ENCODE peak calls at places on chromosomes 3 and 15, in seven cellular contexts. One of them, this sample, is unnamed.
A peak's percentile ranks its signal among the peaks of the same experiment; 100 is the strongest.

GRCh38 chr15:83108266-83109219 is 1.1 kb downstream of the TM6SF1 start:
- DNase-seq in dorsolateral prefrontal cortex: no peak
- DNase-seq in progenitor cell of endocrine pancreas: no peak
- DNase-seq in lung: peak; percentile 68
- DNase-seq in A673: peak; percentile 58
- DNase-seq in fibroblast of the aortic adventitia: peak; percentile 23
- DNase-seq in astrocyte of the spinal cord: peak; percentile 48
- DNase-seq in this sample: peak; percentile 26

GRCh38 chr3:133506215-133506901 is 67.1 kb upstream of the CDV3 start:
- DNase-seq in A673: no peak
- DNase-seq in lung: no peak
- DNase-seq in astrocyte of the spinal cord: no peak
- DNase-seq in fibroblast of the aortic adventitia: no peak
- DNase-seq in dorsolateral prefrontal cortex: no peak
- DNase-seq in progenitor cell of endocrine pancreas: no peak
- DNase-seq in this sample: no peak

GRCh38 chr3:185740133-185740532 is 84.7 kb downstream of the IGF2BP2 start:
- DNase-seq in dorsolateral prefrontal cortex: no peak
- DNase-seq in astrocyte of the spinal cord: no peak
- DNase-seq in fibroblast of the aortic adventitia: no peak
- DNase-seq in lung: no peak
- DNase-seq in A673: no peak
- DNase-seq in progenitor cell of endocrine pancreas: no peak
- DNase-seq in this sample: no peak

GRCh38 chr15:33963831-33964664 is 4.2 kb upstream of the CHRM5 start:
- DNase-seq in lung: no peak
- DNase-seq in fibroblast of the aortic adventitia: peak; percentile 71
- DNase-seq in A673: peak; percentile 38
- DNase-seq in progenitor cell of endocrine pancreas: no peak
- DNase-seq in dorsolateral prefrontal cortex: no peak
- DNase-seq in astrocyte of the spinal cord: peak; percentile 26
- DNase-seq in this sample: no peak

GRCh38 chr3:112043621-112044201 is 9.2 kb downstream of the TMPRSS7 start:
- DNase-seq in lung: peak; percentile 49
- DNase-seq in astrocyte of the spinal cord: peak; percentile 79
- DNase-seq in A673: peak; percentile 84
- DNase-seq in progenitor cell of endocrine pancreas: no peak
- DNase-seq in fibroblast of the aortic adventitia: peak; percentile 82
- DNase-seq in dorsolateral prefrontal cortex: peak; percentile 39
- DNase-seq in this sample: no peak

GRCh38 chr15:99097441-99098410 is 7.2 kb upstream of the SYNM start:
- DNase-seq in lung: no peak
- DNase-seq in dorsolateral prefrontal cortex: no peak
- DNase-seq in fibroblast of the aortic adventitia: no peak
- DNase-seq in astrocyte of the spinal cord: no peak
- DNase-seq in A673: no peak
- DNase-seq in progenitor cell of endocrine pancreas: no peak
- DNase-seq in this sample: no peak

GRCh38 chr3:29335438-29335837 is 54.6 kb downstream of the RBMS3 start:
- DNase-seq in A673: peak; percentile 99
- DNase-seq in progenitor cell of endocrine pancreas: no peak
- DNase-seq in lung: peak; percentile 90
- DNase-seq in astrocyte of the spinal cord: peak; percentile 98
- DNase-seq in fibroblast of the aortic adventitia: peak; percentile 99
- DNase-seq in dorsolateral prefrontal cortex: no peak
- DNase-seq in this sample: no peak

GRCh38 chr3:60364475-60364874 is 886.8 kb downstream of the FHIT start:
- DNase-seq in A673: no peak
- DNase-seq in dorsolateral prefrontal cortex: no peak
- DNase-seq in fibroblast of the aortic adventitia: no peak
- DNase-seq in progenitor cell of endocrine pancreas: no peak
- DNase-seq in lung: no peak
- DNase-seq in astrocyte of the spinal cord: no peak
- DNase-seq in this sample: no peak

GRCh38 chr3:27146786-27147185 is 222.4 kb downstream of the NEK10 start:
- DNase-seq in astrocyte of the spinal cord: no peak
- DNase-seq in A673: no peak
- DNase-seq in progenitor cell of endocrine pancreas: no peak
- DNase-seq in fibroblast of the aortic adventitia: no peak
- DNase-seq in dorsolateral prefrontal cortex: no peak
- DNase-seq in lung: no peak
- DNase-seq in this sample: no peak

GRCh38 chr3:115363071-115363470 is 216.0 kb upstream of the ZBTB20 start:
- DNase-seq in A673: no peak
- DNase-seq in astrocyte of the spinal cord: no peak
- DNase-seq in fibroblast of the aortic adventitia: no peak
- DNase-seq in lung: no peak
- DNase-seq in dorsolateral prefrontal cortex: no peak
- DNase-seq in progenitor cell of endocrine pancreas: no peak
- DNase-seq in this sample: no peak

GRCh38 chr3:16807441-16807840 is 77.3 kb upstream of the PLCL2 start:
- DNase-seq in dorsolateral prefrontal cortex: no peak
- DNase-seq in fibroblast of the aortic adventitia: peak; percentile 90
- DNase-seq in A673: no peak
- DNase-seq in progenitor cell of endocrine pancreas: no peak
- DNase-seq in lung: no peak
- DNase-seq in astrocyte of the spinal cord: no peak
- DNase-seq in this sample: no peak

GRCh38 chr3:51390600-51391074 is 448 bp upstream of the RBM15B start:
- DNase-seq in dorsolateral prefrontal cortex: no peak
- DNase-seq in astrocyte of the spinal cord: no peak
- DNase-seq in progenitor cell of endocrine pancreas: no peak
- DNase-seq in lung: peak; percentile 35
- DNase-seq in A673: no peak
- DNase-seq in fibroblast of the aortic adventitia: no peak
- DNase-seq in this sample: no peak

GRCh38 chr15:29533667-29534066 is 264.0 kb upstream of the NSMCE3 start:
- DNase-seq in fibroblast of the aortic adventitia: peak; percentile 52
- DNase-seq in dorsolateral prefrontal cortex: no peak
- DNase-seq in lung: no peak
- DNase-seq in A673: no peak
- DNase-seq in progenitor cell of endocrine pancreas: no peak
- DNase-seq in astrocyte of the spinal cord: no peak
- DNase-seq in this sample: no peak

GRCh38 chr15:100783296-100783695 is 96.3 kb upstream of the ALDH1A3 start:
- DNase-seq in lung: no peak
- DNase-seq in dorsolateral prefrontal cortex: no peak
- DNase-seq in A673: no peak
- DNase-seq in progenitor cell of endocrine pancreas: peak; percentile 3
- DNase-seq in fibroblast of the aortic adventitia: no peak
- DNase-seq in astrocyte of the spinal cord: no peak
- DNase-seq in this sample: no peak

GRCh38 chr3:197029511-197030167 is at the start of gene MELTF:
- DNase-seq in lung: peak; percentile 59
- DNase-seq in dorsolateral prefrontal cortex: no peak
- DNase-seq in astrocyte of the spinal cord: peak; percentile 27
- DNase-seq in fibroblast of the aortic adventitia: peak; percentile 64
- DNase-seq in progenitor cell of endocrine pancreas: peak; percentile 71
- DNase-seq in A673: peak; percentile 62
- DNase-seq in this sample: peak; percentile 83

GRCh38 chr15:91491131-91491950 is 362.2 kb upstream of the SLCO3A1 start:
- DNase-seq in astrocyte of the spinal cord: peak; percentile 68
- DNase-seq in lung: no peak
- DNase-seq in A673: no peak
- DNase-seq in dorsolateral prefrontal cortex: no peak
- DNase-seq in fibroblast of the aortic adventitia: no peak
- DNase-seq in progenitor cell of endocrine pancreas: no peak
- DNase-seq in this sample: no peak

GRCh38 chr3:115790759-115791158 is 167.4 kb downstream of the GAP43 start:
- DNase-seq in lung: no peak
- DNase-seq in progenitor cell of endocrine pancreas: no peak
- DNase-seq in A673: peak; percentile 81
- DNase-seq in fibroblast of the aortic adventitia: peak; percentile 92
- DNase-seq in astrocyte of the spinal cord: peak; percentile 98
- DNase-seq in dorsolateral prefrontal cortex: no peak
- DNase-seq in this sample: no peak

GRCh38 chr3:98855811-98856400 is 45.6 kb downstream of the DCBLD2 start:
- DNase-seq in astrocyte of the spinal cord: peak; percentile 91
- DNase-seq in progenitor cell of endocrine pancreas: no peak
- DNase-seq in A673: peak; percentile 72
- DNase-seq in fibroblast of the aortic adventitia: peak; percentile 98
- DNase-seq in dorsolateral prefrontal cortex: no peak
- DNase-seq in lung: no peak
- DNase-seq in this sample: no peak

DNA sequence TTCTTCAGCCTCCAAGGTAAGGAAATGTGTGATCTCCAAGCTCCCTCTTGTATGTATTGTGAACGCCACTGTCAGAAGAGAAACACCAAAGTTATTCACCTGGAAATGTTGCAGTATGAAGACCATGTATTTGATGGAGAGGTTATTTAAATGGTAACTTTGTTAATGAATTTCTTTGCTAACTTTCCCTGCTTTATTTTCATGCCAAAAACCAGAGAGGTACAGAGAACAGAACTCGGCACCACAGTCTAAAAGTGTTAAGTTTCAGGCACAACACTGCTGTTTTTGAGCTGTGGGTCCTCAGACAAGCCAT is 73.1 kb upstream of the TNFSF10 start:
- DNase-seq in astrocyte of the spinal cord: no peak
- DNase-seq in dorsolateral prefrontal cortex: no peak
- DNase-seq in lung: no peak
- DNase-seq in progenitor cell of endocrine pancreas: no peak
- DNase-seq in fibroblast of the aortic adventitia: no peak
- DNase-seq in A673: no peak
- DNase-seq in this sample: no peak
- TF ChIP-seq CTCF in astrocyte of the spinal cord: no peak
- TF ChIP-seq CTCF in dorsolateral prefrontal cortex: no peak
- TF ChIP-seq CTCF in lung: no peak
- TF ChIP-seq CTCF in progenitor cell of endocrine pancreas: no peak
- TF ChIP-seq CTCF in fibroblast of the aortic adventitia: peak; percentile 4
- TF ChIP-seq CTCF in A673: peak; percentile 3
- TF ChIP-seq CTCF in this sample: no peak

GRCh38 chr15:37880009-37880834 is 54.2 kb upstream of the TMCO5A start:
- DNase-seq in progenitor cell of endocrine pancreas: no peak
- DNase-seq in fibroblast of the aortic adventitia: peak; percentile 79
- DNase-seq in A673: peak; percentile 74
- DNase-seq in astrocyte of the spinal cord: peak; percentile 79
- DNase-seq in dorsolateral prefrontal cortex: no peak
- DNase-seq in lung: no peak
- DNase-seq in this sample: no peak
- TF ChIP-seq CTCF in progenitor cell of endocrine pancreas: peak; percentile 93
- TF ChIP-seq CTCF in fibroblast of the aortic adventitia: peak; percentile 86
- TF ChIP-seq CTCF in A673: peak; percentile 89
- TF ChIP-seq CTCF in astrocyte of the spinal cord: peak; percentile 81
- TF ChIP-seq CTCF in dorsolateral prefrontal cortex: peak; percentile 76
- TF ChIP-seq CTCF in lung: no peak
- TF ChIP-seq CTCF in this sample: no peak

GRCh38 chr3:124787490-124788195 is 57.4 kb downstream of the UMPS start:
- DNase-seq in astrocyte of the spinal cord: peak; percentile 58
- DNase-seq in A673: no peak
- DNase-seq in fibroblast of the aortic adventitia: peak; percentile 72
- DNase-seq in progenitor cell of endocrine pancreas: no peak
- DNase-seq in lung: no peak
- DNase-seq in dorsolateral prefrontal cortex: no peak
- DNase-seq in this sample: no peak

GRCh38 chr3:124784686-124785382 is 54.6 kb downstream of the UMPS start:
- DNase-seq in A673: no peak
- DNase-seq in lung: no peak
- DNase-seq in dorsolateral prefrontal cortex: no peak
- DNase-seq in astrocyte of the spinal cord: no peak
- DNase-seq in fibroblast of the aortic adventitia: no peak
- DNase-seq in progenitor cell of endocrine pancreas: no peak
- DNase-seq in this sample: no peak

GRCh38 chr3:124788254-124788745 is 58.0 kb downstream of the UMPS start:
- DNase-seq in A673: no peak
- DNase-seq in lung: no peak
- DNase-seq in astrocyte of the spinal cord: no peak
- DNase-seq in fibroblast of the aortic adventitia: no peak
- DNase-seq in progenitor cell of endocrine pancreas: no peak
- DNase-seq in dorsolateral prefrontal cortex: no peak
- DNase-seq in this sample: no peak

GRCh38 chr3:124785966-124786365 is 55.7 kb downstream of the UMPS start:
- DNase-seq in astrocyte of the spinal cord: no peak
- DNase-seq in lung: no peak
- DNase-seq in dorsolateral prefrontal cortex: no peak
- DNase-seq in A673: no peak
- DNase-seq in progenitor cell of endocrine pancreas: no peak
- DNase-seq in fibroblast of the aortic adventitia: no peak
- DNase-seq in this sample: no peak

DNA sequence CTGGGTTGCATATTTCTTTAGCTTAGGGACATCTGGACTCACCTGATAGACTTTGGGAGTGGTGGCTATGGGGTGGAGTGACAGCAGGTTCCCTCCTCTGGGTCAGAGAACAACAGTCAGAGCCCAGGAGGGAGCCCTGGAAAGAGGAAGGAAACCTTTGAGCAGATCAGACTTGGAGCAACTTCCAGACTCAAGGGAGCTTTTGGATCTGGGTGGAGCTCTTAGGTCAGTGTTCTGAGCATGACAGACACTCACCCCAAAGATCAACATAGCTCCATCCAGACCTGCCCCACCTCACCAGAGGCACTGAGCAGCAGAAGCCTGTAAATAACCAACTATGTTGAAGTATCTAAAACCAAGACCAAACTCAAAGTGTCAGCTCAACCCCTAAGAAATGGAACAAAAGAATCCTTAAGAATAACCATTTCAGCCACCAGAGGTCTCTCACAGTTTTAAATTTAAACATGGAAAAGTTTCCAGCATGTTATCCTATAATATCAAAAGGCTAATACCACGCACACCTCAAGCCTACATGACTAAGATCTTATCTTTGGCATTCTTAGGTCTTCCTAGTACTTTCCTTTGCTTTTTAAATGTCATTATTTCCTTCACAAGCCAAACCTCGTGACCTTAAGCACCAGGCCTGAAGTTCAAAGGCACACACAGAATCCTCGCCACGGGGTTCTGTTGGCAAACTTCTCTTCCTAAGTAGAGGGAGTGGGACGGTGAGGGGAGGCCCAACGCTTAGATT is 56.4 kb downstream of the UMPS start:
- DNase-seq in lung: no peak
- DNase-seq in fibroblast of the aortic adventitia: peak; percentile 76
- DNase-seq in progenitor cell of endocrine pancreas: no peak
- DNase-seq in A673: peak; percentile 57
- DNase-seq in dorsolateral prefrontal cortex: no peak
- DNase-seq in astrocyte of the spinal cord: peak; percentile 68
- DNase-seq in this sample: no peak
- TF ChIP-seq CTCF in lung: no peak
- TF ChIP-seq CTCF in fibroblast of the aortic adventitia: peak; percentile 43
- TF ChIP-seq CTCF in progenitor cell of endocrine pancreas: peak; percentile 28
- TF ChIP-seq CTCF in A673: peak; percentile 59
- TF ChIP-seq CTCF in dorsolateral prefrontal cortex: peak; percentile 61
- TF ChIP-seq CTCF in astrocyte of the spinal cord: peak; percentile 39
- TF ChIP-seq CTCF in this sample: no peak

DNA sequence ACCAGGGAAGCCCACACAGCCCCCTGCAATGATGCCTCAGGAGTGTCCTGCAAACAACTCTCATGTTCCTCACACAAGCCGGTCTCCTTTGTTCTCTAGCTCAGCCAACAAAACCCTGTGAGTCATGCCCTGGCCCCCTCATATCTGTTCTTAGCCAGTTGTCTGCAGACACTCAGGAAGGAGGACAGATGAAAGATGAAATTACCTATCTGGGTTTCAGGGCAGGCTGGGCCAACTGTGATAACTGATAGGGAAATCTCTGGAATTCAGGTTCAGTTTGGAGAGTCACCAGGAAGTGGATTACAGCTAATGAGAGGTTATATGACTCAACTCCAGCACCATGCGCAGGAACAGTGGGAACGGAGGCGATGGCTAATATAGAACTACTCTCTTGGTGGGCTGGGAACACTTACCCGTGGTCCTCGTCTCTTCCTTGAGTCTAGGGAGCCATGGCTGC is 352.0 kb upstream of the ADAMTS9 start:
- DNase-seq in astrocyte of the spinal cord: peak; percentile 82
- DNase-seq in dorsolateral prefrontal cortex: no peak
- DNase-seq in fibroblast of the aortic adventitia: no peak
- DNase-seq in A673: no peak
- DNase-seq in progenitor cell of endocrine pancreas: no peak
- DNase-seq in lung: no peak
- DNase-seq in this sample: no peak
- TF ChIP-seq CTCF in astrocyte of the spinal cord: no peak
- TF ChIP-seq CTCF in dorsolateral prefrontal cortex: no peak
- TF ChIP-seq CTCF in fibroblast of the aortic adventitia: no peak
- TF ChIP-seq CTCF in A673: no peak
- TF ChIP-seq CTCF in progenitor cell of endocrine pancreas: no peak
- TF ChIP-seq CTCF in lung: no peak
- TF ChIP-seq CTCF in this sample: no peak

This sample was measured in activated B cell treated with CpG ODN at 0.5 μM for 24 hours.